ENCODE peak calls at places on chromosomes 11 and 22, in four cellular contexts. E is upper lobe of right lung; Z is naive thymus-derived CD4-positive, alpha-beta T cell; S is adrenal gland. X is an unnamed sample.
A peak's percentile ranks its signal among the peaks of the same experiment; 100 is the strongest.

GRCh38 chr22:42328130-42328821 is 57.8 kb upstream of the TCF20 start:
- DNase-seq in E (no peak), Z (no peak), S (no peak), X (no peak)

GRCh38 chr11:31966846-31967245 is 124.0 kb upstream of the RCN1 start:
- DNase-seq in E (no peak), Z (no peak), S (no peak), X (no peak)

GRCh38 chr22:30878516-30879365 is 89.8 kb downstream of the MORC2 start:
- DNase-seq in E (peak; percentile 29), Z (no peak), S (no peak), X (no peak)

GRCh38 chr11:109946322-109946846 is 146.8 kb upstream of the ZC3H12C start:
- DNase-seq in E (peak; percentile 90), Z (peak; percentile 19), S (peak; percentile 97), X (peak; percentile 86)

GRCh38 chr11:69558519-69558941 is 77.1 kb downstream of the LINC01488 start:
- DNase-seq in E (no peak), Z (peak; percentile 90), S (no peak), X (no peak)

GRCh38 chr11:44626645-44627044 is 61.2 kb downstream of the CD82 start:
- DNase-seq in E (no peak), Z (no peak), S (peak; percentile 27), X (no peak)

GRCh38 chr11:35491231-35491871 is 34.1 kb downstream of the PAMR1 start:
- DNase-seq in E (no peak), Z (no peak), S (no peak), X (no peak)

GRCh38 chr22:36301384-36301828 is 48.5 kb downstream of the APOL1 start:
- DNase-seq in E (peak; percentile 85), Z (peak; percentile 80), S (peak; percentile 91), X (peak; percentile 80)

GRCh38 chr11:99241059-99241458 is 220.3 kb downstream of the CNTN5 start:
- DNase-seq in E (no peak), Z (no peak), S (no peak), X (no peak)

GRCh38 chr11:111376453-111376871 is 2.6 kb downstream of the POU2AF1 start:
- DNase-seq in E (no peak), Z (no peak), S (no peak), X (no peak)

GRCh38 chr11:103257360-103257759 is 148.1 kb downstream of the DYNC2H1 start:
- DNase-seq in E (no peak), Z (no peak), S (no peak), X (no peak)

GRCh38 chr11:47394322-47395224 is 13.8 kb upstream of the SLC39A13 start:
- DNase-seq in E (peak; percentile 85), Z (peak; percentile 45), S (peak; percentile 75), X (no peak)

GRCh38 chr11:37908224-37908558 is 1310.2 kb upstream of the RAG2 start:
- DNase-seq in E (no peak), Z (no peak), S (no peak), X (no peak)

GRCh38 chr11:119324124-119324665 is 7.3 kb upstream of the MCAM start:
- DNase-seq in E (no peak), Z (no peak), S (no peak), X (no peak)

GRCh38 chr11:3169235-3169951 is 4.3 kb upstream of the OSBPL5 start:
- DNase-seq in E (peak; percentile 73), Z (no peak), S (peak; percentile 73), X (no peak)

DNA sequence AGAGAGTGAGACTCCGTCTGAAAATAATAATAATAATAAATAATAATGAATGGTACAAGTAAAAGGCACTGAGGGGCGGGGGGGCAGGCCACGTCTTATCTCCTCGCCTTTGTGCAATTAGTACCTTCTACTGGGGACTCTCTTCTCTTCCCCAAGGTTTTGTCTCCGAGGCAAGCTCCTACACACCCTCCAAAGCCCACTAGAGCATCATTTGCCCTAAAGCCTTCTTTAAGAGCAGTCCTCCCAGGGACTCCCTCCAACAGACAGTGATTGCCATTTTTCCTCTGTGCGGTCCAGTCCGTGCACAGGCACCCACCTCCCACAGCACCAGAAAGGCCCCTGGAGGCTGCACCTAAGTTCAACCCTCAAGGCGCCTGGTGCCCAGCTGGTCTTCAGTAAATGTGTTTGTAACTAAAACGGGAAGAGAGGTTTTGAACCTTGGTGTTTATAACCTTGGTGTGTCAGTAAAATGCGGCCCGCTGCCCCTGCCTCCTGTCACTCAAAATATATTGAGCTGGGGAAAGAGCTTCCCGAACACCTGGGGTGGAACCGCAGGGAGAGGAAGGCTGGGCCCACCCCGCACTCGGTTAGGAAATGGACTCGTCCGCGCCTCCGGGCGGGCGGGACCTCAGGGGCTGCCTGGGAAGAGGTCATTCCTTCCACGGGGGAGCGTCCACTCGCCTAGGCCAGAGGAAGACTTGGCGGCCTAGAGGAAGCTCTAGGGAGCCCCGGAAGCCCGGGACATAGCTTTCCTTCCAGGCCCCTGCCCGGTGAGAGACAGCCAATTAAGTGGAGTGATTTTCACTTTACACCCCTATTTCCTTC is 4.7 kb upstream of the KDELR3 start:
- DNase-seq in E (peak; percentile 68), Z (no peak), S (no peak), X (no peak)
- H3K27me3 ChIP-seq in E (peaks cover 58% of the 10 kb centered on the region), Z (peaks cover 17% of the 10 kb centered on the region), S (peaks cover 9% of the 10 kb centered on the region), X (no peaks in the 10 kb centered on the region)

GRCh38 chr22:45977003-45977395 is at the start of gene WNT7B:
- DNase-seq in E (peak; percentile 88), Z (no peak), S (no peak), X (no peak)

GRCh38 chr22:45980776-45981175 is 3.8 kb upstream of the WNT7B start:
- DNase-seq in E (no peak), Z (no peak), S (no peak), X (no peak)

GRCh38 chr22:45976351-45977002 is 485 bp downstream of the WNT7B start:
- DNase-seq in E (peak; percentile 73), Z (no peak), S (no peak), X (no peak)

GRCh38 chr22:45977551-45978274 is 751 bp upstream of the WNT7B start:
- DNase-seq in E (no peak), Z (no peak), S (no peak), X (no peak)

DNA sequence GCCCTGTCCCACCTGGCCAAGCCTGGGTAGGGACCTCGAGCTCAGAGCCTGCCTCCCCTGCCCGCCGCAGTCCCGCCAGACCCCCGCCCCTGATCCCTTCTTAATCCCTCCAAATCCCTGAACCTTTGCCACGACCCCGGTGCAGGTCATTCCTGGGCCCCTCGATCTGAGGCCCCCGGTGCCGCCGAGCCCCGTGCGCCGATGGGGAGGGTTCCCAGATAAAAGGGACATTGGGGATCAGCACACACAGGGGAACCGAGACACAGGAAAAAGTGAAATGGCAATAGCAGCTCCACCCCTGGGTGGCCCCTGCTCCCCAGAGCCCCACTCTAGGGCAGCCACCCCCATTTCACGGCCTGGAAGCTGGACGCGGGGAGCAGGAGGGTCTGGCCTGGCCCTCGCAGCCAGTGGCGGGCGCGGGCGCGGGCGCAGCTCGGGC is 1.3 kb upstream of the WNT7B start:
- DNase-seq in E (no peak), Z (no peak), S (no peak), X (no peak)
- H3K27me3 ChIP-seq in E (peaks cover 46% of the 10 kb centered on the region), Z (peaks cover 14% of the 10 kb centered on the region), S (peaks cover 46% of the 10 kb centered on the region), X (peaks cover 23% of the 10 kb centered on the region)

DNA sequence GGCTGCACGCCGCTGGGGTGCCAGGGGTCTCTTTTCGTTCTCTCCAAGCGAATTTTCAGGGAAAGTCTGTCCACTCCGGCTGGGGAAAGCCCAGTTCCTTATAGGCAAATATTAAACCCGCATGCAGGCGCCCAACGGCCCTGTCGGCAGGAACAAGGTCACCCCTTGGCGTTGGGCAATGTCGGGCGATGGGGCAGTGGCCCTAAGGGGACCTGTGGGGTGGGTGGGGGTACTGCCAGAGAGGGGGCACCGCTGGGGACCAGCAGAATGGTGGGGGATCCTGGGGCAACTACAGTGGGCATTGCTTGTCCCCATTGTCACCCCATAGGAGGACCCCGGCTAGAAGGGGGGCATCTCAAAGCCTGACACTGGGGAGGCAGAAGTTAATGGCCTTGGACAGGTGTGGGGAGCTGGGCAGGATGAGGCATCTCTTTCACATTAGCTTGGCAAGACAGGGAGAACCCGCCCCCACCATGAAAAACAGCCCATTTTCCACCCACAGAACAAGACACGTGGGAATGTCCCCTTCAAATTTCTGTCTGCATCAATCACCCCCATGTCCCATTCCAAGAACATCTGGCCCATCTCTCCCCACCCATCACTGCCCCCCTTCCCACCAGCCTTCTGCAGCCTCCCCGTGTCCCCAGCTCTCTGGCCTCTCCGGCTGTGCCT is 5.5 kb upstream of the IGF2 start:
- DNase-seq in E (no peak), Z (no peak), S (no peak), X (no peak)
- H3K27me3 ChIP-seq in E (peaks cover 93% of the 10 kb centered on the region), Z (peaks cover 7% of the 10 kb centered on the region), S (peaks cover 62% of the 10 kb centered on the region), X (peaks cover 47% of the 10 kb centered on the region)

GRCh38 chr22:20964090-20964798 is 2.8 kb upstream of the AIFM3 start:
- DNase-seq in E (no peak), Z (no peak), S (no peak), X (no peak)

GRCh38 chr22:20965888-20966855 is 883 bp upstream of the AIFM3 start:
- DNase-seq in E (no peak), Z (no peak), S (no peak), X (no peak)

GRCh38 chr22:20965104-20965887 is 1.8 kb upstream of the AIFM3 start:
- DNase-seq in E (no peak), Z (no peak), S (no peak), X (no peak)

GRCh38 chr22:20963201-20964052 is 3.6 kb upstream of the AIFM3 start:
- DNase-seq in E (no peak), Z (no peak), S (no peak), X (no peak)

GRCh38 chr22:20964799-20965103 is 2.3 kb upstream of the AIFM3 start:
- DNase-seq in E (no peak), Z (no peak), S (no peak), X (no peak)
- H3K27me3 ChIP-seq in E (peaks cover 14% of the 10 kb centered on the region), Z (no peaks in the 10 kb centered on the region), S (no peaks in the 10 kb centered on the region), X (no peaks in the 10 kb centered on the region)

GRCh38 chr22:48868554-48868953 is 959.1 kb downstream of the BRD1 start:
- DNase-seq in E (peak; percentile 55), Z (no peak), S (no peak), X (no peak)

GRCh38 chr22:48869161-48869560 is 958.5 kb downstream of the BRD1 start:
- DNase-seq in E (peak; percentile 32), Z (no peak), S (no peak), X (no peak)

GRCh38 chr22:48871176-48871840 is 956.4 kb downstream of the BRD1 start:
- DNase-seq in E (peak; percentile 29), Z (no peak), S (no peak), X (no peak)

GRCh38 chr22:48869788-48870187 is 957.9 kb downstream of the BRD1 start:
- DNase-seq in E (no peak), Z (no peak), S (no peak), X (no peak)

GRCh38 chr22:48870436-48870835 is 957.2 kb downstream of the BRD1 start:
- DNase-seq in E (peak; percentile 30), Z (no peak), S (no peak), X (no peak)
- H3K27me3 ChIP-seq in E (peaks cover 11% of the 10 kb centered on the region), Z (no peaks in the 10 kb centered on the region), S (no peaks in the 10 kb centered on the region), X (no peaks in the 10 kb centered on the region)

DNA sequence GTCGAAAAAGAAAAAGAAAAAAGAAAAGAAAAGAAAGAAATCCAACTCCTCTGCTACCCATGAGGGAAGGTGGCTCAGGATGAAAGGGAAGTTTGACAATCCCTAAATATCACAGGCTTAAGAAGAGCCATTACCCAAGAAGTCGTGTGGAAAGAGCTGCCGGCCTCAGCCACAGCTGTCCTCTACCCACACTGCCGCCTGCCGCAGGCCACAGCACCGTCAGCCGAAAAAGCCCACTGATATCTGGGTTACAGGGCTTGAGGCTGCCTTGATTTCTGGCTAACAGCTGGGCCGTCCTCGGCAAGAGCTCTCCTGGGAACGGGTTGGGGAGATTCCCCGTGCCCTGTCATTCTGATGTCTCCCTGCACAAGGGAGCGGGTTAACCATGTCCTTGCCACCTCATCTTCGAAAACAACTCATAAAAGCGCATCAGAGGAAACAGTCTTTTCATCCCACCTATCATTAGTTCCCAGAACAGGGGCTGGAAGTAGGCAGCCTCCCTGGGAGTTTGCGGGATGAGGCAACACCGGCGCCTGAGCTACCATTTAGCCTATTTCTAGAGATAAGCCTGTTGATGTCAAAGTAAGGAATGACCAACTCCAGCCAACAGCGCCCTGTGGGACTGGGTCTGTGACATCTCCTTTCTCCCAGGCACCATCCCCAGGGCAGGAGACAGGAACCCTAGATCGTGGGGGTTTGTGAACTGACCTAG is 21.8 kb upstream of the SNX32 start:
- DNase-seq in E (peak; percentile 83), Z (no peak), S (no peak), X (no peak)
- H3K27me3 ChIP-seq in E (no peaks in the 10 kb centered on the region), Z (no peaks in the 10 kb centered on the region), S (no peaks in the 10 kb centered on the region), X (no peaks in the 10 kb centered on the region)

X was measured in uterus.